ENCODE peak calls at places on chromosomes 16 and 17, in seven cellular contexts. C, L, J, H, A, E and V are unnamed samples.

GRCh38 chr16:85424260-85425060 is 188.7 kb upstream of the GSE1 start:
- DNase-seq in C (peak; percentile 66), L (no peak), J (no peak), H (no peak), A (peak; percentile 63), E (no peak), V (no peak)

GRCh38 chr16:15961060-15961511 is 11.7 kb downstream of the ABCC1 start:
- DNase-seq in C (no peak), L (no peak), J (no peak), H (no peak), A (no peak), E (no peak), V (peak; percentile 30)

GRCh38 chr17:75976175-75976848 is 2.7 kb downstream of the ACOX1 start:
- DNase-seq in C (no peak), L (no peak), J (no peak), H (no peak), A (no peak), E (no peak), V (no peak)

GRCh38 chr16:11131706-11132105 is 124.3 kb downstream of the SOCS1 start:
- DNase-seq in C (no peak), L (no peak), J (no peak), H (no peak), A (no peak), E (no peak), V (no peak)

GRCh38 chr17:9517396-9517795 is 58.2 kb downstream of the STX8 start:
- DNase-seq in C (no peak), L (no peak), J (no peak), H (no peak), A (no peak), E (no peak), V (no peak)

GRCh38 chr17:57375040-57375769 is 118.9 kb downstream of the MSI2 start:
- DNase-seq in C (no peak), L (no peak), J (no peak), H (no peak), A (no peak), E (no peak), V (no peak)

GRCh38 chr16:72689851-72690250 is 358.1 kb downstream of the ZFHX3 start:
- DNase-seq in C (no peak), L (no peak), J (no peak), H (no peak), A (no peak), E (no peak), V (no peak)

GRCh38 chr16:49158029-49158642 is 123.5 kb downstream of the CBLN1 start:
- DNase-seq in C (no peak), L (no peak), J (no peak), H (no peak), A (no peak), E (peak; percentile 7), V (peak; percentile 77)

GRCh38 chr16:50037791-50038190 is 12.8 kb downstream of the CNEP1R1 start:
- DNase-seq in C (no peak), L (no peak), J (no peak), H (no peak), A (no peak), E (no peak), V (no peak)

GRCh38 chr16:66524601-66525164 is 25.2 kb downstream of the TK2 start:
- DNase-seq in C (no peak), L (no peak), J (no peak), H (no peak), A (no peak), E (no peak), V (peak; percentile 92)

GRCh38 chr16:5490499-5490898 is 392.9 kb upstream of the EEF2KMT start:
- DNase-seq in C (no peak), L (peak; percentile 78), J (no peak), H (no peak), A (no peak), E (peak; percentile 15), V (peak; percentile 21)

GRCh38 chr17:9239821-9240658 is 218.7 kb downstream of the NTN1 start:
- DNase-seq in C (peak; percentile 93), L (no peak), J (peak; percentile 73), H (no peak), A (peak; percentile 90), E (peak; percentile 6), V (peak; percentile 43)

GRCh38 chr17:40550608-40551007 is 14.7 kb downstream of the CCR7 start:
- DNase-seq in C (no peak), L (peak; percentile 3), J (peak; percentile 49), H (no peak), A (peak; percentile 44), E (no peak), V (no peak)

GRCh38 chr17:11144358-11145233 is 96.4 kb upstream of the SHISA6 start:
- DNase-seq in C (no peak), L (peak; percentile 40), J (no peak), H (no peak), A (no peak), E (no peak), V (peak; percentile 12)

GRCh38 chr16:14351647-14352046 is 278.4 kb downstream of the PARN start:
- DNase-seq in C (no peak), L (no peak), J (no peak), H (no peak), A (no peak), E (no peak), V (no peak)

GRCh38 chr16:53207810-53208752 is 153.3 kb downstream of the CHD9 start:
- DNase-seq in C (no peak), L (peak; percentile 65), J (no peak), H (peak; percentile 46), A (no peak), E (peak; percentile 19), V (peak; percentile 88)

DNA sequence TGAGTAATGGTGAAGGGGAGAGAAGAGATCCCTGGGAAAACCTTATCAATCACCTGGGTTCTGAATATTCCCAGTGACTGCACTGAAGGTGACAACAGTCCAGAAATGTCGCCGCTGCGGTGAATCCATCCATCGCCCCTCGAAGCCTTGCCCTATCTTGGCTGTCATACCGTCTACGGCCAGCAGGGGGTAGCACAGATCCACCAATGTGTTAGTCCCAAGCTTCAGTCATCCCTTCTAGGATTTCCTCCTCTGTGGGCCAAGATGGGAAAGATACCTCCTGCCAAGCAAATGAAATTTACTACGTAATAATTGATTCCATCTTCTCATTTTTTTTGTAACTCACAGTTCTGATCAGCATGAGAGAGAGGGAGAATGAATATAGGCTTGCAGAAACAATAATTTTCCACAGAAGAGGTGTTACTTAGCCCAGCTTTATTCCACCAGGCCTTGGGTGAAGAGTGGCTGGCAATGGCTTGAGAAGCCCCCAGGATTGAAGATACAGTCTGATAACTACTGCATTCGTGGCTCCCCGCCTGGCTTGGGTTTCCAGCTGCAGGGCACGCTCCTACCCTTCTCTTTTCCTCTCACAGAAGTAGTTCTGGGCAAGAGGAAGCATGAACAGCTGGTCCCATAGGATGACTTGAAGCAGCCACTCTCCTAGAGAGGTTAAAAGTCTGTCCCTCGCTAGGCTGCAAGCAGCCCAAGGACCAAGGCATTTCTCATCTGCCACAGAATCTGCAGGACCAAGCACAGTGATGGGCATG is 2.6 kb upstream of the FMNL1 start:
- DNase-seq in C (peak; percentile 91), L (peak; percentile 91), J (peak; percentile 90), H (peak; percentile 61), A (peak; percentile 98), E (peak; percentile 67), V (peak; percentile 80)
- TF ChIP-seq CTCF in C (peak; percentile 98), L (peak; percentile 97), J (peak; percentile 99), H (peak; percentile 88), A (peak; percentile 93), E (peak; percentile 95), V (peak; percentile 97)

GRCh38 chr16:64416232-64417010 is 705.4 kb downstream of the CDH11 start:
- DNase-seq in C (no peak), L (no peak), J (no peak), H (no peak), A (no peak), E (no peak), V (peak; percentile 37)
- H3K4me3 ChIP-seq in C (peak overlapping the region; percentile 72), L (no peak overlapping the region), J (peak overlapping the region; percentile 49), H (no peak overlapping the region), A (no peak overlapping the region), E (no peak overlapping the region), V (peak overlapping the region; percentile 33)

GRCh38 chr17:61928101-61928436 is 287 bp upstream of the INTS2 start:
- DNase-seq in C (no peak), L (no peak), J (no peak), H (no peak), A (no peak), E (no peak), V (no peak)

GRCh38 chr17:61926831-61927210 is 961 bp downstream of the INTS2 start:
- DNase-seq in C (no peak), L (no peak), J (no peak), H (peak; percentile 7), A (no peak), E (no peak), V (no peak)

DNA sequence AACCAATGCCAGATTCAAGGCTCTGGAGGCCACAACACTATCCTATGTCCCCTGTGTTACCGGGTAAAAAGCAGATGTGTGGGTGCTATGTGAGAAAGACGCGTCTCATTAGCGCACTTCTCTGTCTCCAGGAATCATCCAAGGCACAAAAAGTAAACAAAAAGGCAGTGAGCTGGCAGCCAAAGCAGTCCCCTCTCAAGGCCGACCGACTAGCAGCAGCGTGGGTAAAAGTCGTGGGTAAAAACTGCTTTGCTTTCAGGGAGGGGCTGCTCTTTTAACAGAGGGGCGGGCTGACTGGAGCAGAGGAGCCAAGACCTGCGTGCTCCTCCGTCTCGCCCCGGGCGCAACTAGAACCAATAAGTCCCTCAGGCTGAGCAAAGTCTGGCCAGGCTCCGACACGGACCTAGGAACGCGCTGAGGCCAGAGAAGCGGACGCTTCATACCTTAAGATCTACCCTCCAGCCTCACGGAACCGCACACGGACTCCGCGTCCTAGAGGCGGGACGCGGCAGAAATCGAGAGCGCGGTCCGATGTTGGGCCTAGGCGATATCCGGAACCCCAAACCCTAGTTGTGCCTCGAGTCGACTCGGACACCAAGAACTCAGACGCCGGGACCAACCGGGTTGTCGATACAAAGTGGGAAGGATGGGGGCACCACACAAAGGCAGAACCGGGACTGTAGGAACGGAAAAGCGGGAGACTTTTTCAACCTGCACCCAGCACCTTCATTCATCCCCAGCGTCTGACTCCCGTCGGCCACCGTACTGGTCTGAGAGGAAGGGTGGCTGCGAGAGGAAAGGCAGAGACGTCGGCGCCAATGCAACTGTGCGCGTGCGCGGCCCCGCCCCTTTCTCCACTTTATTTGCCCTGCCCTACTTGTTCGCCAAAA is at the start of gene INTS2:
- DNase-seq in C (peak; percentile 98), L (peak; percentile 98), J (peak; percentile 93), H (peak; percentile 89), A (peak; percentile 97), E (peak; percentile 96), V (peak; percentile 93)
- TF ChIP-seq CTCF in C (no peak), L (no peak), J (no peak), H (no peak), A (no peak), E (no peak), V (peak; percentile 16)

GRCh38 chr17:36950027-36950426 is 1.3 kb downstream of the AATF start:
- DNase-seq in C (no peak), L (no peak), J (no peak), H (no peak), A (no peak), E (no peak), V (no peak)

GRCh38 chr17:36948717-36949460 is at the start of gene AATF:
- DNase-seq in C (peak; percentile 99), L (peak; percentile 96), J (peak; percentile 95), H (peak; percentile 90), A (peak; percentile 99), E (peak; percentile 89), V (peak; percentile 97)

GRCh38 chr17:36951390-36951789 is 2.6 kb downstream of the AATF start:
- DNase-seq in C (no peak), L (no peak), J (no peak), H (no peak), A (no peak), E (no peak), V (no peak)

GRCh38 chr17:36947922-36948716 is 635 bp upstream of the AATF start:
- DNase-seq in C (no peak), L (no peak), J (no peak), H (no peak), A (no peak), E (no peak), V (peak; percentile 14)

GRCh38 chr17:36949461-36949927 is 740 bp downstream of the AATF start:
- DNase-seq in C (no peak), L (no peak), J (no peak), H (no peak), A (no peak), E (no peak), V (no peak)
- H3K4me3 ChIP-seq in C (peak overlapping the region; percentile 86), L (peak overlapping the region; percentile 95), J (peak overlapping the region; percentile 100), H (peak overlapping the region; percentile 88), A (peak overlapping the region; percentile 83), E (peak overlapping the region; percentile 81), V (peak overlapping the region; percentile 91)